ENCODE peak calls at places on chromosomes 11 and 22, in four cellular contexts. L is GM12878, E is K562, O is HepG2. T is an unnamed sample.

GRCh38 chr11:60821827-60822599 is 19.9 kb upstream of the CCDC86 start:
- ATAC-seq in O (no peak), L (peak), E (no peak), T (no peak)

GRCh38 chr11:65382036-65382803 is at the start of gene SLC25A45:
- ATAC-seq in O (peak), E (peak), L (peak), T (peak)

GRCh38 chr11:129639300-129639699 is 176.3 kb upstream of the TMEM45B start:
- ATAC-seq in L (no peak), O (no peak), E (no peak), T (no peak)

GRCh38 chr11:118343981-118344521 is at the start of gene CD3G:
- ATAC-seq in L (no peak), O (no peak), E (peak), T (no peak)

GRCh38 chr11:118876261-118876660 is 7.4 kb upstream of the CXCR5 start:
- ATAC-seq in E (no peak), L (no peak), O (no peak), T (no peak)

GRCh38 chr11:122309262-122309925 is 193.4 kb upstream of the BLID start:
- ATAC-seq in L (no peak), O (no peak), E (no peak), T (no peak)

GRCh38 chr11:7569044-7569443 is 55.2 kb downstream of the PPFIBP2 start:
- ATAC-seq in L (no peak), E (no peak), O (no peak), T (no peak)

GRCh38 chr11:10526974-10527918 is 13.7 kb downstream of the RNF141 start:
- ATAC-seq in O (no peak), L (peak), E (no peak), T (no peak)

GRCh38 chr11:12754582-12755250 is 80.5 kb downstream of the TEAD1 start:
- ATAC-seq in E (no peak), O (no peak), L (no peak), T (no peak)

GRCh38 chr11:121892131-121892681 is 223.8 kb downstream of the BLID start:
- ATAC-seq in L (no peak), O (no peak), E (no peak), T (peak)

GRCh38 chr11:34558211-34558610 is 44.6 kb upstream of the ELF5 start:
- ATAC-seq in L (no peak), O (no peak), E (no peak), T (no peak)

GRCh38 chr11:95571861-95572260 is 217.7 kb downstream of the FAM76B start:
- ATAC-seq in E (no peak), O (no peak), L (no peak), T (no peak)

GRCh38 chr11:117076941-117077659 is 21.1 kb downstream of the SIK3 start:
- ATAC-seq in L (peak), O (peak), E (no peak), T (no peak)

GRCh38 chr11:63553759-63554158 is 9.4 kb downstream of the PLAAT2 start:
- ATAC-seq in L (peak), O (no peak), E (no peak), T (no peak)

GRCh38 chr11:75553889-75554257 is 8.2 kb upstream of the SERPINH1 start:
- ATAC-seq in O (no peak), L (no peak), E (no peak), T (no peak)

GRCh38 chr11:123033895-123034294 is 28.0 kb downstream of the HSPA8 start:
- ATAC-seq in L (peak), O (peak), E (peak), T (peak)

GRCh38 chr11:12581923-12582322 is 92.3 kb upstream of the TEAD1 start:
- ATAC-seq in E (peak), L (peak), O (no peak), T (no peak)

GRCh38 chr11:132840220-132840619 is 692.1 kb downstream of the OPCML start:
- ATAC-seq in L (no peak), E (no peak), O (no peak), T (no peak)

GRCh38 chr11:124751741-124752470 is at the start of gene VSIG2:
- ATAC-seq in L (no peak), E (no peak), O (peak), T (no peak)

GRCh38 chr11:86644291-86644690 is 28.1 kb downstream of the ME3 start:
- ATAC-seq in O (no peak), E (no peak), L (no peak), T (no peak)

GRCh38 chr11:128716231-128716630 is 22.4 kb downstream of the FLI1 start:
- ATAC-seq in E (no peak), O (no peak), L (no peak), T (no peak)

GRCh38 chr11:77884186-77884828 is 63.4 kb downstream of the AAMDC start:
- ATAC-seq in O (no peak), L (no peak), E (peak), T (no peak)

GRCh38 chr11:102026217-102026616 is 21.0 kb upstream of the CFAP300 start:
- ATAC-seq in L (no peak), E (no peak), O (no peak), T (no peak)

GRCh38 chr22:26477341-26477731 is 6.2 kb downstream of the HPS4 start:
- ATAC-seq in O (no peak), L (no peak), E (no peak), T (no peak)

GRCh38 chr11:4495487-4495886 is 13.0 kb downstream of the OR52K1 start:
- ATAC-seq in O (no peak), E (no peak), L (no peak), T (no peak)

GRCh38 chr11:19546325-19546724 is 166.3 kb upstream of the NAV2 start:
- ATAC-seq in O (no peak), E (no peak), L (no peak), T (no peak)

GRCh38 chr11:44670814-44671213 is 55.9 kb upstream of the TSPAN18 start:
- ATAC-seq in E (no peak), O (no peak), L (no peak), T (no peak)

GRCh38 chr11:113474362-113475159 is 637 bp downstream of the DRD2 start:
- ATAC-seq in O (peak), L (peak), E (peak), T (peak)

GRCh38 chr11:91947215-91947614 is 277.4 kb upstream of the FAT3 start:
- ATAC-seq in E (no peak), L (no peak), O (no peak), T (peak)

GRCh38 chr11:59559886-59560285 is 48.5 kb downstream of the OR4D9 start:
- ATAC-seq in E (peak), O (peak), L (peak), T (no peak)

GRCh38 chr22:47367993-47368945 is 605.8 kb downstream of the TBC1D22A start:
- ATAC-seq in O (no peak), L (no peak), E (no peak), T (no peak)

GRCh38 chr22:47369431-47370015 is 607.1 kb downstream of the TBC1D22A start:
- ATAC-seq in L (no peak), E (no peak), O (no peak), T (no peak)

GRCh38 chr22:47367107-47367690 is 604.7 kb downstream of the TBC1D22A start:
- ATAC-seq in E (no peak), L (no peak), O (no peak), T (no peak)

GRCh38 chr22:47369020-47369419 is 606.6 kb downstream of the TBC1D22A start:
- ATAC-seq in E (no peak), O (no peak), L (no peak), T (no peak)

DNA sequence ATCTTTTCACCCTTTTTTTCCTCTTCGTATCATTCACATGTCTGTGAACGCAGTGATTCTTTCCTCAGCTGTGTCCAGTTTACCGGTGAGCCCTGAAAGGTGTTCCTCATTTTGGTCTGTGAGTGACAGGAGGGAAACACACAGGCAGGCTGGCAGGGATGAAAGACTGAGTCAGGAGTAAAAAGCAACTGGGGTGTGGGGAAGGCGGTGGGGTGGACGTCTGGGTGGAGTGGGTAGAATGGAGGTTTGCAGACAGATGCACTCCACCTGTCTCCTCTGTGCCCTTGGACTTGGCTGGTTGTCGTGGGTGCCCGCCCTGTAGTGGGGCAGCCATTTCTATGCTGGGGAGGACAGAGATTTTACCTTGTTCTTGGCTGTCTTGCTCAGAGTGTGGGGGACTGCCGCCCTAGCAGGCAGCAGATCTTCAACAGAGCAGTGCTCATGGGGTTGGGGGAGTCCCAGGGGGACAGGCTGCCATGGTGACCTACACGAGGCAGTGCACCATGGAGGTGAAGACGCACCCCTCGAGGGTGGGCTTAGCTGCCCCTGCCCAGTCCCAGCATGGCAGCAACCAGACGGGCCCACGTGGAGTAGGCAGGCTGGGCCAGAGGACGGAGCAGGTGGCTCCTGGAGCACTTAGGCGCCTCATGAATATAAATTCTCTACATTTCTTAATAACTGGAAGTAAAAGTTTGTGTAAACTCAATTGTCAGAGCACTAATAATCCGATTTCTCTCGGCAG is 603.7 kb downstream of the TBC1D22A start:
- ATAC-seq in E (no peak), O (no peak), L (no peak), T (no peak)
- TF ChIP-seq POLR2AphosphoS5 in E (no peak), O (no peak), L (no peak), T (no peak)

GRCh38 chr22:40463727-40464126 is 93.3 kb downstream of the SGSM3 start:
- ATAC-seq in O (no peak), E (peak), L (peak), T (no peak)

GRCh38 chr22:40462195-40462988 is 92.0 kb downstream of the SGSM3 start:
- ATAC-seq in E (peak), L (peak), O (no peak), T (no peak)

GRCh38 chr22:40466976-40467375 is 96.6 kb downstream of the SGSM3 start:
- ATAC-seq in E (no peak), L (no peak), O (no peak), T (no peak)

GRCh38 chr22:40463017-40463631 is 92.7 kb downstream of the SGSM3 start:
- ATAC-seq in L (peak), E (peak), O (no peak), T (no peak)
- TF ChIP-seq POLR2AphosphoS5 in L (peak), E (no peak), O (no peak), T (no peak)

GRCh38 chr22:24554316-24555159 is at the start of gene GUCD1:
- ATAC-seq in L (peak), E (peak), O (peak), T (peak)

GRCh38 chr22:24559471-24559870 is 3.7 kb downstream of the SNRPD3 start:
- ATAC-seq in E (no peak), O (no peak), L (no peak), T (no peak)

GRCh38 chr22:24553597-24554315 is 1.2 kb downstream of the GUCD1 start:
- ATAC-seq in L (no peak), E (no peak), O (no peak), T (no peak)

GRCh38 chr22:24555160-24555495 is 190 bp upstream of the GUCD1 start:
- ATAC-seq in E (peak), O (peak), L (peak), T (peak)

GRCh38 chr22:24555496-24556253 is at the start of gene SNRPD3:
- ATAC-seq in O (peak), E (peak), L (peak), T (peak)
- TF ChIP-seq POLR2AphosphoS5 in O (peak), E (peak), L (peak), T (peak)

GRCh38 chr11:72829884-72830533 is 15.8 kb downstream of the ATG16L2 start:
- ATAC-seq in O (no peak), E (no peak), L (no peak), T (no peak)
- TF ChIP-seq POLR2AphosphoS5 in O (no peak), E (no peak), L (peak), T (no peak)

DNA sequence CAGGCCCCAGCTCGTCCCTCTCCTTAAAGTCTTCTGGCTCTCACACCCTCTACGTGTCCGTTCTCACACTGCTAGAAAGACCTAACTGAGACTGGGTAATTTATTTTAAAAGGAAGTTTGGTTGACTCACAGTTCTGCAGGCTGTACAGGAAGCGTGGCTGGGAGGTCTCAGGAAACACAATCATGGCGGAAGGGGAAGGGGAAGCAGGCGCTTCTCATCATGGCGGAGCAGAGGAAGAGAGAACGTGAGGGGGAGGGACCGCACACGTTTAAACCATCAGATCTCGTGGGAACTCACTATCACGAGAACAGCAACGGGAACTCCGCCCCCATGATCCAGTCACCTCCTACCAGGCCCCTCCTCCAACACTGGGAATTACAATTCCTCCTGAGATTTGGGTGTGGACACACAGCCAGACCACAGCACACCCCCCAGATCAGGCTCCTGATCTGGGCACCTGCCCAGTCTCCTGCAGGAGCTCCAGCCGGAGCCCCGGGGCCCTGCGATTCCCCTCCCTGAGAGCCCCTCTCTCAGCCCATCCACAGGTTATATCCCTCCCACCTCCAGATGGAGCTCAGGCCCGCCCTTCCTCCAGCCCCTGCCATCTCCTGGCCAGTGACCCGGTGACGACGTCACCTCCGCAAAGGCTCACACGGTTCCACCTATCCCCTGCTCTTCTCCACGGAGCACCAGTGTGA is 170.2 kb downstream of the BRD1 start:
- ATAC-seq in E (peak), L (peak), O (no peak), T (peak)
- TF ChIP-seq POLR2AphosphoS5 in E (peak), L (peak), O (no peak), T (peak)

DNA sequence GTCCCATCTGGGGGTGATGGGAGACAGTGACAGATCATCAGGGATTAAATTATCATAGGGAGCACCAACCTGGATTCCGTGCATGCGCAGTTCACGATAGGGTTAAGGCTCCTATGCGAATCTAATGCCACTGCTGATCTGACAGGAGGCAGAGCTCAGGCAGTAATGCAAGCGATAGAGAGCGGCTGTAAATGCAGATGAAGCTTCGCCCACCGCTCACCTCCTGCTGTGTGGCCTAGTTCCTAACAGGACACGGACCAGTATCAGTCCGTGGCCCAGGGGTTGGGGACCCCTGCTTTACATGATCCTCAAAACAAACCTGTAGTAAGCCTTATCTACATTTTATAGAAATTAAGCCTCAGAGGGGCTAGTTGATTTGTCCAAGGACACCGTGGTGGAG is 94.3 kb downstream of the TTC28 start:
- ATAC-seq in O (no peak), L (no peak), E (no peak), T (no peak)
- TF ChIP-seq POLR2AphosphoS5 in O (no peak), L (no peak), E (no peak), T (no peak)

GRCh38 chr11:1516273-1517067 is 29.9 kb upstream of the MOB2 start:
- ATAC-seq in O (no peak), L (no peak), E (no peak), T (no peak)

GRCh38 chr11:1513326-1514296 is 27.0 kb upstream of the MOB2 start:
- ATAC-seq in O (no peak), L (no peak), E (no peak), T (peak)

GRCh38 chr11:1514349-1515061 is 27.9 kb upstream of the MOB2 start:
- ATAC-seq in L (no peak), E (no peak), O (no peak), T (no peak)

GRCh38 chr11:1517117-1518005 is 30.8 kb upstream of the MOB2 start:
- ATAC-seq in O (no peak), L (no peak), E (no peak), T (no peak)

DNA sequence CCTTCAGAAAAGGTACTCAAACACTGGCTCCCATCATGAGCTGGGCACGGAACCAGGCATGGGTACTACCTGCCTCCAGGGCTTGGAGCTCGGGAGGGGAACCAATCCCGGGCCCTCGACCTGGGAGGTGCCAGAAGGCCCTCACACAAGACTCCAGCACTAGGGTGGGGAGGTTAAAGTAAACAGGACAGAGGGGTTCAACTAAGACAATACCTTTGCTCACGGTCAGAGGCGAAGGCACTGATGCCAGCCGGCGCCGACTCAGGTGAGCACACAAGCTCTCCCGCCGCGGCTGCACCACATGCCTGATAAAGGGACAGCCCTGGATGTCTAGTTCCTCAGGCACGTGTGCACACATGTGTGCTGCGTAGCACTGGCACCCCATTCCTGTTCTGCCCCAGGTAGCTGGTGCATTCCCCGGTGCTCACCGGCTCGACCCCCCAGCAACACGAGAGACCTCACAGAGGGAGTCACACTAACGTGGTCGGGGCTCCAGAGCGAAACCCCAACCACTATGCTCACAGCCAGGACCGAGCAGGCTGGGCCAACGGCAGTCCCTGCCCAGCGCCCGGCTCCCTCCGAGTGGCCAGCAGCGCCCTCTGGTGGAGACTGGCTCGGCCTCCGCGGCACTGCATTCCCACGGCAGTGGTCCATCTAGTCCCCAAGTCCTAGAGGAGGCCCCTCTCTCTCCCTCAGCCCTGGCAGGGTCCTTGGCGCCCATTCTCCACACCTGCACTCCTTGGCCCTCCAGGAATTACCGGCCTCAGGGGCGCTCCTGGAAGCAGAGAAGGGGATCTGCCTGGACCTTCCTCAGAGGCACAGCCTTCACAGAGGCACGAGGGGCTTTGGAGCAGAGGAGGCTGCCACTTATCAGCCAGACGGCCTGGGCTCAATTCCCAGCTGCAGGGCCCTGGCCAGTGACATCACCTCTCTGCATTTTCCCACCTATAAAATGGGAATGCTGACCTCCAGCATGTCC is 28.8 kb upstream of the MOB2 start:
- ATAC-seq in E (peak), O (peak), L (peak), T (peak)
- TF ChIP-seq POLR2AphosphoS5 in E (no peak), O (no peak), L (no peak), T (no peak)

GRCh38 chr22:20867179-20868099 is 8.6 kb downstream of the SNAP29 start:
- ATAC-seq in O (peak), L (peak), E (peak), T (peak)
- TF ChIP-seq POLR2AphosphoS5 in O (no peak), L (no peak), E (no peak), T (peak)

GRCh38 chr11:3159296-3160190 is 5.6 kb downstream of the OSBPL5 start:
- ATAC-seq in E (no peak), O (peak), L (no peak), T (peak)
- TF ChIP-seq POLR2AphosphoS5 in E (no peak), O (no peak), L (no peak), T (peak)

DNA sequence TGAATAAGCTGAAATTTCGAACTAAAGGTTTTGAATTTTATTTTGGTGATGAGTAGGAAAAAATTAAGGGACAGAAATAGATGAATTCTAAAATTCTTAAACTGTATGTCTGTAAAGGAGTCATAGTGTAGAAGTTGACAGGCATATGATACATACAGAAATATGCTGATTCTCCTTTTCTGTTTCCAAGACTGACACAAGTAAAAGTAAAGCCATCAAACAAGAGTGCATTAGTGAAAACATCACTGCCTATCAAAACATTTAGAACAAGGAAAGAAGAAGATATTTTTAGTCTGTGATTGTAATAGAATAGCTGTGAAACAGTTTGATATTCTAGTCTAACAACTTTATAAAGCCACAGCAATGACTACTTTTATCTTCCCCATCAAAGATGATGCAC is 1318.0 kb upstream of the TENM4 start:
- ATAC-seq in L (no peak), O (no peak), E (no peak), T (no peak)
- TF ChIP-seq POLR2AphosphoS5 in L (no peak), O (no peak), E (no peak), T (no peak)

T was measured in gastroesophageal sphincter.